ENCODE peak calls at places on chromosomes 3 and 15, in seven cellular contexts. One of them, this sample, is unnamed.

GRCh38 chr3:39707314-39707909 is 102.0 kb upstream of the MYRIP start:
- DNase-seq in SJCRH30: no peak
- DNase-seq in H9: no peak
- DNase-seq in OCI-LY7: peak; percentile 38
- DNase-seq in pancreas: no peak
- DNase-seq in fibroblast of lung: peak; percentile 17
- DNase-seq in IMR-90: peak; percentile 10
- DNase-seq in this sample: no peak

GRCh38 chr3:125050486-125051172 is 5.2 kb downstream of the HEG1 start:
- DNase-seq in SJCRH30: no peak
- DNase-seq in H9: no peak
- DNase-seq in OCI-LY7: no peak
- DNase-seq in pancreas: no peak
- DNase-seq in fibroblast of lung: no peak
- DNase-seq in IMR-90: no peak
- DNase-seq in this sample: no peak

GRCh38 chr3:107242579-107242978 is 134.7 kb upstream of the CCDC54 start:
- DNase-seq in SJCRH30: no peak
- DNase-seq in H9: no peak
- DNase-seq in OCI-LY7: no peak
- DNase-seq in pancreas: no peak
- DNase-seq in fibroblast of lung: no peak
- DNase-seq in IMR-90: no peak
- DNase-seq in this sample: no peak

GRCh38 chr15:80744411-80744810 is 34.8 kb upstream of the CEMIP start:
- DNase-seq in SJCRH30: no peak
- DNase-seq in H9: no peak
- DNase-seq in OCI-LY7: no peak
- DNase-seq in pancreas: no peak
- DNase-seq in fibroblast of lung: no peak
- DNase-seq in IMR-90: no peak
- DNase-seq in this sample: no peak

GRCh38 chr3:124478834-124479233 is 251.4 kb upstream of the UMPS start:
- DNase-seq in SJCRH30: no peak
- DNase-seq in H9: no peak
- DNase-seq in OCI-LY7: no peak
- DNase-seq in pancreas: no peak
- DNase-seq in fibroblast of lung: no peak
- DNase-seq in IMR-90: no peak
- DNase-seq in this sample: no peak

GRCh38 chr15:68797157-68797556 is 23.5 kb downstream of the ANP32A start:
- DNase-seq in SJCRH30: no peak
- DNase-seq in H9: no peak
- DNase-seq in OCI-LY7: no peak
- DNase-seq in pancreas: no peak
- DNase-seq in fibroblast of lung: peak; percentile 36
- DNase-seq in IMR-90: peak; percentile 45
- DNase-seq in this sample: no peak

GRCh38 chr15:58492661-58493397 is 61.0 kb downstream of the LIPC start:
- DNase-seq in SJCRH30: peak; percentile 92
- DNase-seq in H9: no peak
- DNase-seq in OCI-LY7: no peak
- DNase-seq in pancreas: no peak
- DNase-seq in fibroblast of lung: no peak
- DNase-seq in IMR-90: peak; percentile 21
- DNase-seq in this sample: no peak

GRCh38 chr3:47009225-47010049 is 30.0 kb downstream of the NBEAL2 start:
- DNase-seq in SJCRH30: peak; percentile 88
- DNase-seq in H9: peak; percentile 95
- DNase-seq in OCI-LY7: peak; percentile 53
- DNase-seq in pancreas: peak; percentile 91
- DNase-seq in fibroblast of lung: peak; percentile 94
- DNase-seq in IMR-90: peak; percentile 89
- DNase-seq in this sample: peak; percentile 96

GRCh38 chr3:63864008-63864871 is 573 bp downstream of the ATXN7 start:
- DNase-seq in SJCRH30: peak; percentile 7
- DNase-seq in H9: no peak
- DNase-seq in OCI-LY7: peak; percentile 57
- DNase-seq in pancreas: peak; percentile 81
- DNase-seq in fibroblast of lung: no peak
- DNase-seq in IMR-90: no peak
- DNase-seq in this sample: peak; percentile 50

GRCh38 chr3:162879163-162879562 is 1382.6 kb downstream of the OTOL1 start:
- DNase-seq in SJCRH30: no peak
- DNase-seq in H9: no peak
- DNase-seq in OCI-LY7: no peak
- DNase-seq in pancreas: no peak
- DNase-seq in fibroblast of lung: no peak
- DNase-seq in IMR-90: no peak
- DNase-seq in this sample: no peak

GRCh38 chr15:62163847-62164499 is 1.1 kb downstream of the C2CD4B start:
- DNase-seq in SJCRH30: no peak
- DNase-seq in H9: peak; percentile 48
- DNase-seq in OCI-LY7: no peak
- DNase-seq in pancreas: peak; percentile 81
- DNase-seq in fibroblast of lung: no peak
- DNase-seq in IMR-90: no peak
- DNase-seq in this sample: peak; percentile 60

GRCh38 chr3:9019244-9019961 is 56.1 kb upstream of the RAD18 start:
- DNase-seq in SJCRH30: no peak
- DNase-seq in H9: no peak
- DNase-seq in OCI-LY7: no peak
- DNase-seq in pancreas: no peak
- DNase-seq in fibroblast of lung: no peak
- DNase-seq in IMR-90: no peak
- DNase-seq in this sample: no peak

GRCh38 chr3:150293401-150294001 is 114.6 kb upstream of the TSC22D2 start:
- DNase-seq in SJCRH30: no peak
- DNase-seq in H9: no peak
- DNase-seq in OCI-LY7: no peak
- DNase-seq in pancreas: no peak
- DNase-seq in fibroblast of lung: peak; percentile 86
- DNase-seq in IMR-90: peak; percentile 81
- DNase-seq in this sample: no peak

GRCh38 chr3:26997226-26997625 is 372.0 kb downstream of the NEK10 start:
- DNase-seq in SJCRH30: no peak
- DNase-seq in H9: no peak
- DNase-seq in OCI-LY7: no peak
- DNase-seq in pancreas: no peak
- DNase-seq in fibroblast of lung: no peak
- DNase-seq in IMR-90: no peak
- DNase-seq in this sample: no peak

GRCh38 chr3:82791241-82791640 is 1029.8 kb upstream of the GBE1 start:
- DNase-seq in SJCRH30: no peak
- DNase-seq in H9: no peak
- DNase-seq in OCI-LY7: no peak
- DNase-seq in pancreas: no peak
- DNase-seq in fibroblast of lung: no peak
- DNase-seq in IMR-90: no peak
- DNase-seq in this sample: peak; percentile 19

GRCh38 chr3:49807427-49808114 is 4.5 kb downstream of the INKA1 start:
- DNase-seq in SJCRH30: no peak
- DNase-seq in H9: no peak
- DNase-seq in OCI-LY7: peak; percentile 66
- DNase-seq in pancreas: no peak
- DNase-seq in fibroblast of lung: peak; percentile 20
- DNase-seq in IMR-90: no peak
- DNase-seq in this sample: peak; percentile 60

GRCh38 chr3:100634493-100635272 is 25.3 kb downstream of the ADGRG7 start:
- DNase-seq in SJCRH30: peak; percentile 34
- DNase-seq in H9: no peak
- DNase-seq in OCI-LY7: peak; percentile 17
- DNase-seq in pancreas: peak; percentile 65
- DNase-seq in fibroblast of lung: peak; percentile 17
- DNase-seq in IMR-90: peak; percentile 6
- DNase-seq in this sample: peak; percentile 15

GRCh38 chr15:75112848-75113492 is 88.7 kb upstream of the C15orf39 start:
- DNase-seq in SJCRH30: no peak
- DNase-seq in H9: no peak
- DNase-seq in OCI-LY7: no peak
- DNase-seq in pancreas: no peak
- DNase-seq in fibroblast of lung: no peak
- DNase-seq in IMR-90: no peak
- DNase-seq in this sample: no peak

GRCh38 chr3:165624761-165625160 is 212.5 kb downstream of the BCHE start:
- DNase-seq in SJCRH30: peak; percentile 12
- DNase-seq in H9: no peak
- DNase-seq in OCI-LY7: no peak
- DNase-seq in pancreas: no peak
- DNase-seq in fibroblast of lung: peak; percentile 17
- DNase-seq in IMR-90: peak; percentile 50
- DNase-seq in this sample: no peak

GRCh38 chr15:48718646-48719045 is 73.1 kb upstream of the FBN1 start:
- DNase-seq in SJCRH30: no peak
- DNase-seq in H9: no peak
- DNase-seq in OCI-LY7: no peak
- DNase-seq in pancreas: no peak
- DNase-seq in fibroblast of lung: no peak
- DNase-seq in IMR-90: peak; percentile 59
- DNase-seq in this sample: peak; percentile 30

GRCh38 chr3:179430277-179430870 is 20.9 kb downstream of the GNB4 start:
- DNase-seq in SJCRH30: no peak
- DNase-seq in H9: no peak
- DNase-seq in OCI-LY7: no peak
- DNase-seq in pancreas: no peak
- DNase-seq in fibroblast of lung: no peak
- DNase-seq in IMR-90: no peak
- DNase-seq in this sample: no peak

GRCh38 chr15:51865291-51865690 is 35.8 kb downstream of the TMOD3 start:
- DNase-seq in SJCRH30: no peak
- DNase-seq in H9: no peak
- DNase-seq in OCI-LY7: no peak
- DNase-seq in pancreas: no peak
- DNase-seq in fibroblast of lung: no peak
- DNase-seq in IMR-90: no peak
- DNase-seq in this sample: no peak

GRCh38 chr15:38351466-38351865 is 98.8 kb downstream of the SPRED1 start:
- DNase-seq in SJCRH30: no peak
- DNase-seq in H9: no peak
- DNase-seq in OCI-LY7: no peak
- DNase-seq in pancreas: no peak
- DNase-seq in fibroblast of lung: no peak
- DNase-seq in IMR-90: no peak
- DNase-seq in this sample: no peak

GRCh38 chr3:195270079-195270349 is 945 bp downstream of the XXYLT1 start:
- DNase-seq in SJCRH30: no peak
- DNase-seq in H9: no peak
- DNase-seq in OCI-LY7: no peak
- DNase-seq in pancreas: no peak
- DNase-seq in fibroblast of lung: no peak
- DNase-seq in IMR-90: no peak
- DNase-seq in this sample: peak; percentile 55
- H3K27ac ChIP-seq in SJCRH30: no peak overlapping the region
- H3K27ac ChIP-seq in H9: no peak overlapping the region
- H3K27ac ChIP-seq in OCI-LY7: no peak overlapping the region
- H3K27ac ChIP-seq in pancreas: no peak overlapping the region
- H3K27ac ChIP-seq in fibroblast of lung: no peak overlapping the region
- H3K27ac ChIP-seq in IMR-90: no peak overlapping the region
- H3K27ac ChIP-seq in this sample: no peak overlapping the region

GRCh38 chr15:20355256-20355868 is 186.2 kb downstream of the GOLGA6L6 start:
- DNase-seq in SJCRH30: no peak
- DNase-seq in H9: peak; percentile 28
- DNase-seq in OCI-LY7: no peak
- DNase-seq in pancreas: no peak
- DNase-seq in fibroblast of lung: no peak
- DNase-seq in IMR-90: no peak
- DNase-seq in this sample: no peak
- H3K9me3 ChIP-seq in SJCRH30: no peaks in the 10 kb centered on the region
- H3K9me3 ChIP-seq in H9: peaks cover 89% of the 10 kb centered on the region
- H3K9me3 ChIP-seq in OCI-LY7: no peaks in the 10 kb centered on the region
- H3K9me3 ChIP-seq in pancreas: no peaks in the 10 kb centered on the region
- H3K9me3 ChIP-seq in fibroblast of lung: peaks cover 11% of the 10 kb centered on the region
- H3K9me3 ChIP-seq in IMR-90: peaks cover 71% of the 10 kb centered on the region
- H3K9me3 ChIP-seq in this sample: no peaks in the 10 kb centered on the region

DNA sequence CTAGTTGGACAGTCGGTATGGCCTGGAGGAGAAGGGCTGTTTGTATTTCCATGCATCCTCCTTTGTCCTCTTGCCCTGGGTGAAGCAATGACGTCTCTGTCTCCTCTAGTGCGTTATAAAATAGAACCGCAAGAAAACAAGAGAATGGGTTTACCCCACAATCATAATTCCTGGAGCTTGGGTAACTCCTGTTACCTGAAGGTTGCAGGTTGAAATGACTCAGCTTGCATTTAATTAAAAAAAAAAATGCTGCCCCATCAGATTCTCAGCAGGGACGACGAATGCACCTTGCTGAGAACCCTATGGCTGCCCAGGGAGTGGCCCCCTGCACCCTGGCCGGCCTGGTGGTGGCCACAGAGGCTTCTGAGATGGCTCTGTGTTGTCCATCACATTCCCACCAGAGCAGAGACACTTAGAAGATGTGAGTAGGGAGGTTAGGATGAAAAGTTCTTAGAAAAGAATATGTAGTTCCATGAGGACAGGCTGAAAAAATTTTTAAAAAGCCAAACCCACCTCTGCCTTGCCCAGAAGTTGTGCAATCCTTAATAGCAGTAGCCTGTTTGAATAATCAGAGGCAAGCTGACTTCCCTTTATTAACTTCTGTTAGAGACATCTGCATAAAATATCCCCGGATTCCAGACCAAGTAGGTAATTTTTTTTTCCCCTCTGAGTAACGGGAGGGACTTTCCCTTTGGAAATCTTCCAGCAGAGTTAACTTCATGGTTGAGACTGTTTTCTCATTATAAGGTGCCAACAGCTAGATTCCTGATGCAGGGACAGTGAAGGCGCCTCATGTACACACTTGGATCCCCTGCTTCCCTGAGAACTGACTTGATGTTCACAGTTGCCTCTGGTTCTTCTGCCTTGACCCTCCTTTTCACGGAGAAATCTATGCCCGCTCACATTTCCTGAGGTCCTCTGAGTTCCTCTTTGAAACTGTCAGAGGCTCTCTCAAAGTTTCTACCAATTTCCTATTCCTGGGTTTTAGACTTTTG is 227.9 kb upstream of the BHLHE40 start:
- DNase-seq in SJCRH30: no peak
- DNase-seq in H9: no peak
- DNase-seq in OCI-LY7: no peak
- DNase-seq in pancreas: no peak
- DNase-seq in fibroblast of lung: peak; percentile 62
- DNase-seq in IMR-90: peak; percentile 87
- DNase-seq in this sample: no peak
- H3K27ac ChIP-seq in SJCRH30: no peak overlapping the region
- H3K27ac ChIP-seq in H9: no peak overlapping the region
- H3K27ac ChIP-seq in OCI-LY7: no peak overlapping the region
- H3K27ac ChIP-seq in pancreas: peak overlapping the region; percentile 77
- H3K27ac ChIP-seq in fibroblast of lung: no peak overlapping the region
- H3K27ac ChIP-seq in IMR-90: no peak overlapping the region
- H3K27ac ChIP-seq in this sample: peak overlapping the region; percentile 69

GRCh38 chr3:44445786-44446185 is 31.7 kb downstream of the ZNF445 start:
- DNase-seq in SJCRH30: no peak
- DNase-seq in H9: no peak
- DNase-seq in OCI-LY7: no peak
- DNase-seq in pancreas: no peak
- DNase-seq in fibroblast of lung: no peak
- DNase-seq in IMR-90: no peak
- DNase-seq in this sample: no peak
- H3K9me3 ChIP-seq in SJCRH30: no peaks in the 10 kb centered on the region
- H3K9me3 ChIP-seq in H9: no peaks in the 10 kb centered on the region
- H3K9me3 ChIP-seq in OCI-LY7: no peaks in the 10 kb centered on the region
- H3K9me3 ChIP-seq in pancreas: no peaks in the 10 kb centered on the region
- H3K9me3 ChIP-seq in fibroblast of lung: peaks cover 6% of the 10 kb centered on the region
- H3K9me3 ChIP-seq in IMR-90: peaks cover 19% of the 10 kb centered on the region
- H3K9me3 ChIP-seq in this sample: no peaks in the 10 kb centered on the region

This sample was measured in right cardiac atrium.